ENCODE peak calls at places on chromosome 7, in four cellular contexts. U is lung, P is epithelial cell of esophagus, X is AG10803. G is an unnamed sample.

GRCh38 chr7:144019457-144019856 is 19.3 kb downstream of the OR6B1 start:
- DNase-seq in P (peak; percentile 38), U (no peak), X (peak; percentile 70), G (no peak)

GRCh38 chr7:99106869-99107268 is 37.0 kb downstream of the SMURF1 start:
- DNase-seq in P (peak; percentile 75), U (no peak), X (peak; percentile 63), G (no peak)

GRCh38 chr7:117019786-117020604 is 66.7 kb downstream of the ST7 start:
- DNase-seq in P (peak; percentile 87), X (peak; percentile 81), U (peak; percentile 33), G (no peak)

GRCh38 chr7:131511774-131512535 is 44.5 kb downstream of the PODXL start:
- DNase-seq in U (no peak), X (peak; percentile 38), P (no peak), G (no peak)

GRCh38 chr7:107948645-107949442 is 54.1 kb downstream of the LAMB1 start:
- DNase-seq in X (peak; percentile 86), U (no peak), P (peak; percentile 82), G (no peak)

GRCh38 chr7:18575989-18576572 is 80.5 kb downstream of the HDAC9 start:
- DNase-seq in P (no peak), X (no peak), U (no peak), G (no peak)

GRCh38 chr7:29035044-29035740 is 77.1 kb upstream of the TRIL start:
- DNase-seq in X (peak; percentile 68), U (no peak), P (peak; percentile 86), G (no peak)

GRCh38 chr7:134694767-134695166 is 48.1 kb downstream of the BPGM start:
- DNase-seq in X (no peak), U (no peak), P (no peak), G (no peak)

GRCh38 chr7:68511281-68511680 is 1087.0 kb upstream of the AUTS2 start:
- DNase-seq in X (peak; percentile 17), P (no peak), U (no peak), G (no peak)

GRCh38 chr7:39304683-39305405 is 261.4 kb upstream of the YAE1 start:
- DNase-seq in X (no peak), P (no peak), U (no peak), G (no peak)

GRCh38 chr7:16416289-16417282 is 4.8 kb downstream of the CRPPA start:
- DNase-seq in U (no peak), X (peak; percentile 88), P (peak; percentile 70), G (no peak)

GRCh38 chr7:115297651-115298050 is 375.8 kb downstream of the MDFIC start:
- DNase-seq in X (peak; percentile 82), P (peak; percentile 96), U (peak; percentile 31), G (no peak)

GRCh38 chr7:31549621-31550020 is 35.7 kb downstream of the ITPRID1 start:
- DNase-seq in U (no peak), P (peak; percentile 56), X (no peak), G (no peak)

GRCh38 chr7:43517464-43517863 is 65.4 kb upstream of the STK17A start:
- DNase-seq in U (no peak), P (no peak), X (no peak), G (no peak)

DNA sequence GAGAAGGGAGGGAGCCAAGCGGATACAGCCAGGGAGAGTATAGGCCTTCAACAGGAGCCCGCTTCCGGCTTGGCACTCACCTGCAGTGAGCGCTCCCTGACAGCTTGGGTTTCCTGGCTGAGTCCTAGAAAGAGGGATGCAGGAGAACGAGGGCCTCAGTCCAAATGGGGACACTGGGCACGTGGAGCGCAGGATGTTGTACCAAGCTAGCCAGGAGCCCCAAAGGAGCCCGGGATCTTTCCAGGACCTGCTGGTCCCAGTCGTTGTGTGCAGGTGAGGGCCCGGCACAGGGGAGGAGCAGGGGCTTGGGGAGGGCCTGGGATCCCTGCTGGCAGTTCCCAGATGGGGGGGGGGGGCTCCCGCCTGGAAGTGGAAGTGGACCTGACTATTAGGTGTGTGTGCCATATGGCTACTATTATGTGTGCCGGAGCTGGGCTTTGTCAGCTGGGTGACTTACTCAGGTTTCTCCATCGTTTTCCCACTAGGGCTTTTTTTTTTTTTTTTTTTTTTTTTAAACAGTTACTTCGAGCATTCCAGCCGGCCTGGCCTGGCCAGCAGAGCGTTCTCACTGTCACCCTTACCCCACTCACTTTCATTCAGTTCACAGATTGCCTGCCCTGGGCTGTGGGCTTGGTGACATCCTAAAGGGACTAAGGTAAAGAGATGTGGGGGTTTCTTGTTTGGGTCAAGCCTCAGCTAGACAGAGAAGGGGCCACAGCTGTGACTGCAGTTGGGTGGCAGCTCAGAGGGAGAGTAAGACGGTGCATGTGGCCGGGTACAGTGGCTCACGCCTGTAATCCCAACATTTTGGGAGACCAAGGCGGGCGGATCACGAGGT is 3.8 kb downstream of the AGAP3 start:
- DNase-seq in X (no peak), U (no peak), P (no peak), G (no peak)
- H3K4me3 ChIP-seq in X (peak overlapping the region; percentile 77), U (no peak overlapping the region), P (no peak overlapping the region), G (peak overlapping the region; percentile 82)

GRCh38 chr7:27098493-27099223 is 2.9 kb upstream of the HOXA1 start:
- DNase-seq in X (peak; percentile 66), U (no peak), P (peak; percentile 50), G (no peak)
- H3K4me3 ChIP-seq in X (peak overlapping the region; percentile 93), U (peak overlapping the region; percentile 40), P (peak overlapping the region; percentile 81), G (peak overlapping the region; percentile 20)

GRCh38 chr7:47415289-47416212 is 166.4 kb downstream of the TNS3 start:
- DNase-seq in U (no peak), X (no peak), P (no peak), G (peak; percentile 75)
- H3K4me3 ChIP-seq in U (no peak overlapping the region), X (no peak overlapping the region), P (no peak overlapping the region), G (no peak overlapping the region)

GRCh38 chr7:128168667-128169210 is 72.3 kb upstream of the LEP start:
- DNase-seq in U (no peak), X (peak; percentile 7), P (peak; percentile 39), G (no peak)

GRCh38 chr7:128166603-128167315 is 74.3 kb upstream of the LEP start:
- DNase-seq in X (peak; percentile 7), P (peak; percentile 27), U (no peak), G (no peak)

GRCh38 chr7:128167316-128167691 is 73.8 kb upstream of the LEP start:
- DNase-seq in X (peak; percentile 37), U (no peak), P (peak; percentile 50), G (no peak)

GRCh38 chr7:128165927-128166420 is 75.1 kb upstream of the LEP start:
- DNase-seq in U (no peak), X (no peak), P (no peak), G (no peak)

GRCh38 chr7:128167791-128168666 is 73.0 kb upstream of the LEP start:
- DNase-seq in X (no peak), P (no peak), U (no peak), G (no peak)
- H3K4me3 ChIP-seq in X (no peak overlapping the region), P (no peak overlapping the region), U (no peak overlapping the region), G (peak overlapping the region; percentile 38)

DNA sequence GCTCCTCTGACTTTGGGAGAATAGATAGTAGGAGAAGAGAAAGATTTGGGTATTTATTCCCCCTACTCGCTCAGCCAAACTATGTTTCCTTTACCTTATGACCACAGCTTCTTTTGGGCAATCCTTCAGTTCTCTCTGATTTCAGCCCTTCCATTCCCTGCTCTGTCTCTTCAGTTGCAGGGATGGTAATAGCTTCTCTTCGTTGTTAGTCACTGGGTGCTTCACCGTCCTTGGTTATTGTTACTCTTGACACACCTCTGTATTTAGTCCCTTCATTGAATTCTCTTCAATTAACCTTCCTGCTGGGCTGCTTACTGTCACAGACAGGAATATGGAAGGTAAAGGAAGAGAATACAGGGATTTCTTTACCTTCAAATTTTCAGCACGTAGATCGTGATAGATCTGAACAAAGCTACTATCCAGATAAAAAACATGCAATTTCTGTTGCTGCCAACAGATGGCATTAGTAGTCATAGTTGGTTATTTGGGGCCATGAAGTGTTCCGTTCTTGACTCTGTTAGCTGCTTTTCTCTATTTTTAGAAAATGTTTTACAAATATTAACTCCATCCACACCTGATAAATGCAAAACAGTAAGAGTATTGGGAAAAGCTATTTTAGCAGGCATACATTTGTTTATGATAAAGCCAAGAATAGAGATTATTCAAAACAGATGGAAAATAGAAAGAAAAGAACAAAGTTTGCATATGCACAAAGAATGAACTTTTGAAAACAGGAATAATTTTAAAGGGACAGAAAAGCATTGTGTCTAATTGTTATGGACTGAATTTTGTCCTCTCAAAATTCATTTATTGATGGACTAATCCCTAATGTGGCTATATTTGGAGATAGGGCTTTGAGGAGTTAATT is 14.0 kb upstream of the PTTG1IP2 start:
- DNase-seq in P (peak; percentile 54), U (no peak), X (peak; percentile 54), G (no peak)
- H3K4me3 ChIP-seq in P (peak overlapping the region; percentile 11), U (no peak overlapping the region), X (peak overlapping the region; percentile 45), G (no peak overlapping the region)

DNA sequence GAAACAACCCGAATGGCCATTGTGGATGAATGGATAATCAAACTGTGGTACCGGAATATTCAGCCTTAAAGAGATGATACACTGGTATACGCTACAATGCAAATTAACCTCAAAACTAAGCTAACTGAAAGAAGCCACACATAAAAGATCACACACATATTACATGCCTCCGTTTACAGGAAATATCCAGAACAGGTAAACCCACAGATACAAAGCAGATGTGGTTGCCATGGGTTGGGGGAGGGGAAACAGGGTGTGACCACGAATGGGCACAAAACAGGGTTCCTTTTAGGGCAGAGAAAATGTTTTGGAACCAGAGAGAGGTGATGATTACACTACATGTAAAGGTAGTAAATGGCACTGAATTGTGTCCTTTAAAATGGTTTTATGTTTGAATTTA is 16.6 kb downstream of the ESYT2 start:
- DNase-seq in X (no peak), P (no peak), U (no peak), G (no peak)
- H3K4me3 ChIP-seq in X (no peak overlapping the region), P (no peak overlapping the region), U (no peak overlapping the region), G (no peak overlapping the region)

GRCh38 chr7:50092579-50093411 is at the start of gene ZPBP:
- DNase-seq in U (no peak), P (peak; percentile 57), X (peak; percentile 33), G (no peak)
- H3K4me3 ChIP-seq in U (peak within 1 kb of the TSS; percentile 9), P (peak within 1 kb of the TSS; percentile 44), X (no peak within 1 kb of the TSS), G (peak within 1 kb of the TSS; percentile 34)

GRCh38 chr7:158996214-158997109 is 140.1 kb downstream of the DYNC2I1 start:
- DNase-seq in U (no peak), X (no peak), P (no peak), G (no peak)
- H3K4me3 ChIP-seq in U (no peak overlapping the region), X (no peak overlapping the region), P (no peak overlapping the region), G (peak overlapping the region; percentile 8)

G was measured in vagina.